ENCODE peak calls at places on chromosomes 2 and 18, in four cellular contexts. D is HepG2, A is HCT116, K is GM12878. B is an unnamed sample.

GRCh38 chr2:45688479-45689298 is 37.2 kb downstream of the PRKCE start:
- DNase-seq in K (no peak), A (no peak), D (no peak), B (no peak)

GRCh38 chr2:190984595-190984994 is 29.4 kb downstream of the STAT1 start:
- DNase-seq in K (no peak), D (no peak), A (no peak), B (no peak)

GRCh38 chr18:5892772-5893431 is 2.4 kb downstream of the TMEM200C start:
- DNase-seq in K (no peak), D (no peak), A (no peak), B (no peak)

GRCh38 chr18:9095297-9096012 is 7.0 kb upstream of the NDUFV2 start:
- DNase-seq in K (peak; percentile 63), D (peak; percentile 87), A (no peak), B (no peak)

GRCh38 chr18:35344736-35345459 is 678 bp upstream of the ZNF24 start:
- DNase-seq in D (no peak), K (no peak), A (no peak), B (no peak)

GRCh38 chr2:126878601-126879000 is 20.1 kb upstream of the TEX51 start:
- DNase-seq in A (no peak), K (no peak), D (no peak), B (peak; percentile 10)

GRCh38 chr18:21599585-21600525 is 649 bp downstream of the ESCO1 start:
- DNase-seq in K (no peak), D (peak; percentile 62), A (no peak), B (peak; percentile 90)

GRCh38 chr2:218849721-218850120 is 9.9 kb upstream of the WNT6 start:
- DNase-seq in D (peak; percentile 16), A (peak; percentile 33), K (no peak), B (peak; percentile 48)

GRCh38 chr18:57705011-57705410 is 83.4 kb upstream of the NARS1 start:
- DNase-seq in K (no peak), D (no peak), A (no peak), B (no peak)

GRCh38 chr2:240831594-240832204 is 11.7 kb upstream of the KIF1A start:
- DNase-seq in A (no peak), D (no peak), K (no peak), B (peak; percentile 71)

GRCh38 chr2:207108440-207108839 is 57.3 kb downstream of the KLF7 start:
- DNase-seq in K (no peak), A (no peak), D (no peak), B (no peak)

GRCh38 chr2:219570194-219570923 is 980 bp downstream of the OBSL1 start:
- DNase-seq in K (no peak), D (no peak), A (no peak), B (peak; percentile 80)

GRCh38 chr2:178008636-178009289 is 63.8 kb downstream of the PDE11A start:
- DNase-seq in A (no peak), K (no peak), D (no peak), B (no peak)

GRCh38 chr18:69659142-69659651 is 258.5 kb downstream of the DOK6 start:
- DNase-seq in A (no peak), D (peak; percentile 73), K (no peak), B (no peak)

GRCh38 chr2:27571197-27571596 is 11.6 kb upstream of the ZNF512 start:
- DNase-seq in D (no peak), A (no peak), K (no peak), B (no peak)

GRCh38 chr2:27572998-27573429 is 9.8 kb upstream of the ZNF512 start:
- DNase-seq in D (no peak), A (no peak), K (no peak), B (no peak)

GRCh38 chr2:27571681-27572080 is 11.2 kb upstream of the ZNF512 start:
- DNase-seq in D (no peak), A (no peak), K (no peak), B (no peak)

GRCh38 chr2:27572439-27572838 is 10.4 kb upstream of the ZNF512 start:
- DNase-seq in D (no peak), A (no peak), K (no peak), B (no peak)

GRCh38 chr2:27573452-27573851 is 9.4 kb upstream of the ZNF512 start:
- DNase-seq in K (no peak), D (no peak), A (no peak), B (no peak)
- H3K4me1 ChIP-seq in K (no peaks in the 10 kb centered on the region), D (no peaks in the 10 kb centered on the region), A (no peaks in the 10 kb centered on the region), B (no peaks in the 10 kb centered on the region)

DNA sequence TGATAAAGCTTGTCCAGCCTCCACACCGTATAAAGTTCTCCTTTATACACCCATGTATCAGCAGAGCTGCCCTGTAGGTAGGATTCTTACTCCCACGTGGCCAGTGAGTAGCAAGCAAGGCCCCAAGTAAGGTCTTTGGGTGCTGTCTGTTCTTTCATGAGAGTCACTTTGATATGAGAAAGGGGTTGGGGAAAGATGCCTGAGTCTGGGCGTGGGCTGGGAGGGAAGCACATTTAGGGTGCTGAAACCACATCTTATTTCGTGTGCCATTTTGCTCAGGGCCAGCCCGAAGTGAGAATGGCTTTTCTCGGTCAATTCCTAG is 440 bp upstream of the ITPRIPL1 start:
- DNase-seq in K (no peak), A (no peak), D (no peak), B (no peak)
- H3K9ac ChIP-seq in K (peak overlapping the region; percentile 75), A (peak overlapping the region; percentile 76), D (peak overlapping the region; percentile 59), B (peak overlapping the region; percentile 8)

GRCh38 chr18:59219672-59220163 is at the start of gene GRP:
- DNase-seq in A (no peak), K (no peak), D (no peak), B (peak; percentile 76)

GRCh38 chr18:59222341-59222740 is 2.4 kb downstream of the GRP start:
- DNase-seq in K (no peak), A (no peak), D (no peak), B (no peak)

GRCh38 chr18:59220164-59220783 is 316 bp downstream of the GRP start:
- DNase-seq in D (no peak), A (no peak), K (no peak), B (peak; percentile 75)

GRCh38 chr18:59220784-59221765 is 1.1 kb downstream of the GRP start:
- DNase-seq in K (no peak), A (no peak), D (no peak), B (peak; percentile 75)

DNA sequence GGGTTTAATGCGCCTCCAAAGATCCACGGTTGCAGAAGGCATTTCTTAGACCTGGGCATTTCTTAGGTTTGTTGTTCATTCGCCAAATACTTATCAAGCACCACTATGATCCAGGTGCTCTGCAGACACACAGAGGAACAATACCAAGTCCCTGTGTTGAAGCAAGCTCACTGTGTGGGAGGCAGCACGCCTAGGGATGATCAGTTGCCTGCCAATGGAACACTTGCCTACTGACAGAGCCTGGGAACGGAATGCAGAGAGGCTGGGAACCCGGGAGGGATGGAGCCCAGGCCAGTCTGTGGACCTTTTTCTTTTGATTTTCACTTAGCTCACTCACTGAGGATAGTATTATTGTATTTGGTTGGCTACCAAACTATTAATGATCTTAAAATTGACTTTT is 1.9 kb upstream of the GRP start:
- DNase-seq in K (no peak), D (no peak), A (no peak), B (no peak)
- H3K27me3 ChIP-seq in K (peaks cover 17% of the 10 kb centered on the region), D (peaks cover 39% of the 10 kb centered on the region), A (peaks cover 60% of the 10 kb centered on the region), B (peaks cover 92% of the 10 kb centered on the region)

GRCh38 chr2:134934150-134934549 is 15.5 kb downstream of the CCNT2 start:
- DNase-seq in D (no peak), K (no peak), A (no peak), B (no peak)
- H3K4me1 ChIP-seq in D (peaks cover 44% of the 10 kb centered on the region), K (no peaks in the 10 kb centered on the region), A (no peaks in the 10 kb centered on the region), B (no peaks in the 10 kb centered on the region)

GRCh38 chr2:159714586-159714930 is 2.3 kb downstream of the MARCHF7 start:
- DNase-seq in K (no peak), A (no peak), D (no peak), B (no peak)
- H3K9ac ChIP-seq in K (no peak overlapping the region), A (no peak overlapping the region), D (peak overlapping the region; percentile 96), B (peak overlapping the region; percentile 99)

GRCh38 chr18:10705291-10705690 is 179.5 kb downstream of the NAPG start:
- DNase-seq in K (no peak), D (no peak), A (no peak), B (no peak)
- H3K27me3 ChIP-seq in K (no peaks in the 10 kb centered on the region), D (no peaks in the 10 kb centered on the region), A (peaks cover 46% of the 10 kb centered on the region), B (no peaks in the 10 kb centered on the region)

GRCh38 chr2:160427629-160428424 is 65.8 kb downstream of the RBMS1 start:
- DNase-seq in D (no peak), A (no peak), K (no peak), B (no peak)

GRCh38 chr2:160423141-160423540 is 70.5 kb downstream of the RBMS1 start:
- DNase-seq in A (no peak), D (no peak), K (no peak), B (no peak)

GRCh38 chr2:160426604-160427003 is 67.0 kb downstream of the RBMS1 start:
- DNase-seq in D (no peak), A (no peak), K (no peak), B (no peak)

GRCh38 chr2:160425794-160426193 is 67.8 kb downstream of the RBMS1 start:
- DNase-seq in D (no peak), A (no peak), K (no peak), B (no peak)

DNA sequence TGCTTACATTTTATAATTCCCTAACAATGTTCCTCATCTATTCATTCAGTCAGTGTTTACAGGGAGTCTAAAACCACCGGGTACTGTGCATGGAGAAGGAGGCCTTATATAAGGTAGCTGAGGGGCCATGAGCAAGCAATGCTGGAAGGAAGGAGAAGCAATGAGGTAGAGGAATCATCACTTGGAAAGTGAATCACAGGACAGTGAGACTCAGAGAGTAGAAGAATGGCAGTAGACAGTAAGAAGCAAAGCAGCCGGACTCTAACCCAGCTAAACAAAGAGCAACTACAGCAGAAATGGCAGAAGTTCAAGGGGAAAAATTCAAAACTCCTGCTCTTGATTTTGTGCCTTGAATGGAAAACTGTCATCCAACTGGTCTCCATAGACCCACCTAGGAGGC is 68.2 kb downstream of the RBMS1 start:
- DNase-seq in D (no peak), K (no peak), A (no peak), B (no peak)
- H3K4me1 ChIP-seq in D (peaks cover under 1% of the 10 kb centered on the region), K (no peaks in the 10 kb centered on the region), A (peaks cover 5% of the 10 kb centered on the region), B (no peaks in the 10 kb centered on the region)

GRCh38 chr2:172433169-172433568 is 5.8 kb downstream of the ITGA6 start:
- DNase-seq in K (no peak), A (no peak), D (no peak), B (no peak)
- H3K9ac ChIP-seq in K (no peak overlapping the region), A (no peak overlapping the region), D (no peak overlapping the region), B (no peak overlapping the region)

B was measured in endodermal cell.